ENCODE peak calls at places on chromosomes 11 and 22, in five cellular contexts. A is neural progenitor cell, Z is prostate gland, L is heart left ventricle, E is dorsolateral prefrontal cortex. R is an unnamed sample.

GRCh38 chr11:44852159-44852707 is 98.5 kb downstream of the TP53I11 start:
- DNase-seq in A (no peak), Z (no peak), L (no peak), E (no peak), R (no peak)

GRCh38 chr11:125273519-125274000 is 109.0 kb downstream of the PKNOX2 start:
- DNase-seq in A (no peak), Z (no peak), L (no peak), E (no peak), R (no peak)

GRCh38 chr11:105719073-105719846 is 109.4 kb downstream of the GRIA4 start:
- DNase-seq in A (no peak), Z (no peak), L (no peak), E (no peak), R (no peak)

GRCh38 chr22:23685205-23685784 is 5.5 kb upstream of the RGL4 start:
- DNase-seq in A (no peak), Z (no peak), L (no peak), E (peak; percentile 9), R (no peak)

GRCh38 chr11:75268626-75269366 is 28.2 kb downstream of the TPBGL start:
- DNase-seq in A (no peak), Z (no peak), L (no peak), E (peak; percentile 31), R (no peak)

GRCh38 chr22:46085831-46086576 is 64.3 kb upstream of the PPARA start:
- DNase-seq in A (no peak), Z (peak; percentile 81), L (peak; percentile 72), E (no peak), R (peak; percentile 68)

GRCh38 chr11:107457205-107457557 is 444 bp downstream of the CWF19L2 start:
- DNase-seq in A (peak; percentile 54), Z (no peak), L (no peak), E (no peak), R (no peak)

GRCh38 chr11:58530236-58530635 is 22.3 kb upstream of the OR5B21 start:
- DNase-seq in A (no peak), Z (no peak), L (no peak), E (no peak), R (no peak)

GRCh38 chr11:113104390-113105251 is 143.4 kb downstream of the NCAM1 start:
- DNase-seq in A (peak; percentile 52), Z (no peak), L (no peak), E (no peak), R (no peak)

GRCh38 chr11:121451178-121451981 is 734 bp upstream of the SORL1 start:
- DNase-seq in A (no peak), Z (peak; percentile 69), L (no peak), E (no peak), R (no peak)

GRCh38 chr11:811446-812245 is 1.9 kb downstream of the RPLP2 start:
- DNase-seq in A (no peak), Z (no peak), L (no peak), E (no peak), R (no peak)

GRCh38 chr11:61065955-61066638 is 36.2 kb upstream of the CD5 start:
- DNase-seq in A (no peak), Z (no peak), L (no peak), E (no peak), R (peak; percentile 2)

GRCh38 chr11:86888164-86888977 is 66.8 kb downstream of the FZD4 start:
- DNase-seq in A (no peak), Z (no peak), L (no peak), E (no peak), R (no peak)

GRCh38 chr11:70805243-70805642 is 406.9 kb downstream of the CTTN start:
- DNase-seq in A (no peak), Z (no peak), L (no peak), E (no peak), R (no peak)

GRCh38 chr11:20276661-20277000 is 86.9 kb upstream of the HTATIP2 start:
- DNase-seq in A (peak; percentile 75), Z (no peak), L (no peak), E (no peak), R (no peak)

GRCh38 chr11:102494216-102494615 is 36.3 kb downstream of the MMP7 start:
- DNase-seq in A (no peak), Z (peak; percentile 40), L (no peak), E (no peak), R (no peak)

GRCh38 chr11:75602916-75603315 is 40.9 kb downstream of the SERPINH1 start:
- DNase-seq in A (no peak), Z (no peak), L (no peak), E (no peak), R (no peak)

GRCh38 chr11:118612378-118612777 is 5.0 kb downstream of the PHLDB1 start:
- DNase-seq in A (peak; percentile 7), Z (no peak), L (peak; percentile 82), E (peak; percentile 26), R (no peak)

GRCh38 chr22:30705710-30706651 is 11.3 kb downstream of the OSBP2 start:
- DNase-seq in A (peak; percentile 25), Z (no peak), L (no peak), E (peak; percentile 69), R (peak; percentile 11)

GRCh38 chr22:45957826-45958225 is 19.1 kb downstream of the WNT7B start:
- DNase-seq in A (no peak), Z (no peak), L (no peak), E (no peak), R (no peak)

GRCh38 chr11:45777127-45777969 is 27.6 kb upstream of the SLC35C1 start:
- DNase-seq in A (no peak), Z (no peak), L (no peak), E (no peak), R (no peak)

GRCh38 chr11:64207247-64208085 is 945 bp downstream of the FERMT3 start:
- DNase-seq in A (peak; percentile 2), Z (no peak), L (peak; percentile 76), E (no peak), R (peak; percentile 41)

GRCh38 chr22:31238057-31238456 is 26.0 kb downstream of the LIMK2 start:
- DNase-seq in A (no peak), Z (no peak), L (no peak), E (no peak), R (no peak)

GRCh38 chr11:92226331-92227232 is 2.0 kb downstream of the FAT3 start:
- DNase-seq in A (peak; percentile 78), Z (no peak), L (no peak), E (peak; percentile 69), R (no peak)

GRCh38 chr22:45876136-45877035 is 100.6 kb downstream of the WNT7B start:
- DNase-seq in A (no peak), Z (no peak), L (no peak), E (peak; percentile 25), R (no peak)

GRCh38 chr22:46549971-46550641 is 12.7 kb upstream of the CELSR1 start:
- DNase-seq in A (no peak), Z (no peak), L (no peak), E (no peak), R (no peak)

GRCh38 chr11:60887531-60887930 is 18.9 kb downstream of the PRPF19 start:
- DNase-seq in A (peak; percentile 70), Z (peak; percentile 38), L (no peak), E (no peak), R (peak; percentile 66)

GRCh38 chr11:44363116-44363515 is 53.2 kb upstream of the ALX4 start:
- DNase-seq in A (no peak), Z (no peak), L (no peak), E (no peak), R (no peak)

GRCh38 chr11:36300651-36301050 is 4.6 kb downstream of the PRR5L start:
- DNase-seq in A (no peak), Z (peak; percentile 40), L (peak; percentile 59), E (peak; percentile 63), R (peak; percentile 83)

DNA sequence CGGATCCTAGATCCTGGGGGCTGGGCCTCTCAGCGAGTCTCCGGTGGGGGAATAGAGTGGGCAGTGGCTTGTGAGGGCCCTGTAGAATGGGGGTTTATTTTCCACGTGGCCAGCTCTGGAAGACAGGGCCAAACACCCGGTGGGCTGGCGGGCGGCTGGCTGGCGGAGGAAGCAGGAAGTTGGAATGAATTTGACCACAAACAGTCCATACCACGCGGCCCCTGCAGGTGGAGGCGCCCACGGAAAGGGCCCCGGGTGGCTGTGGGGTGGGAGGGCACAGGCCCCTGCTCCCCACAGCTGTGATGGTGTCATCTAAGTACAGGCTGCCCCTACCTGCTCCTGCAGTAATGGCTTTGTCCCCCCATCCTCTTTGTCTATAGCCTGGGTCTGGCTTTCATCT is 15.1 kb downstream of the MCAT start:
- DNase-seq in A (no peak), Z (no peak), L (no peak), E (no peak), R (no peak)
- H3K27ac ChIP-seq in A (no peak overlapping the region), Z (peak overlapping the region; percentile 25), L (no peak overlapping the region), E (no peak overlapping the region), R (no peak overlapping the region)

GRCh38 chr11:18144243-18144642 is 11.9 kb downstream of the MRGPRX3 start:
- DNase-seq in A (no peak), Z (no peak), L (no peak), E (no peak), R (no peak)

GRCh38 chr11:18145837-18146236 is 13.5 kb downstream of the MRGPRX3 start:
- DNase-seq in A (no peak), Z (no peak), L (no peak), E (no peak), R (no peak)

GRCh38 chr11:18140145-18140544 is 7.8 kb downstream of the MRGPRX3 start:
- DNase-seq in A (no peak), Z (no peak), L (no peak), E (no peak), R (no peak)

DNA sequence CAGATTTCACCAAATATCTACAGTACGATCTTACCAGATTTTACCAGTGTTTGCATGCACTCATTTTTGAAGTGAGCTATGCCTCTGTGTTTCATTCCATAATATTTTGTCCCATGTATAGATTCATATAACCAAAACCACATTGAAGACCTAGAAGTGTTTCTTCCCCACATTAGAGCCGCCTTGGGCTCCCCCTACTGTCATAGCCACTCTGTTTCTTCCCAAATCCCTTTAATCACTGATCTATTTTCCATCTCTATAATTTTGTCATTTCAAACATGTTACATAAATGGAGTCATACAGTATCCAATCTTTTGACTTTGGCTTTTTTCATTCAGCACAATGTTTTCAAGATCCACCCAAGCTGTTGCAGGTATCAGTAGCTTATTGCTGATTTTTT is 12.7 kb downstream of the MRGPRX3 start:
- DNase-seq in A (no peak), Z (no peak), L (no peak), E (no peak), R (no peak)
- TF ChIP-seq CTCF in A (peak; percentile 51), Z (no peak), L (no peak), E (no peak), R (no peak)

GRCh38 chr11:46800177-46800576 is 45.9 kb downstream of the CKAP5 start:
- DNase-seq in A (no peak), Z (no peak), L (no peak), E (no peak), R (no peak)
- H3K27ac ChIP-seq in A (no peak overlapping the region), Z (no peak overlapping the region), L (peak overlapping the region; percentile 46), E (no peak overlapping the region), R (no peak overlapping the region)

DNA sequence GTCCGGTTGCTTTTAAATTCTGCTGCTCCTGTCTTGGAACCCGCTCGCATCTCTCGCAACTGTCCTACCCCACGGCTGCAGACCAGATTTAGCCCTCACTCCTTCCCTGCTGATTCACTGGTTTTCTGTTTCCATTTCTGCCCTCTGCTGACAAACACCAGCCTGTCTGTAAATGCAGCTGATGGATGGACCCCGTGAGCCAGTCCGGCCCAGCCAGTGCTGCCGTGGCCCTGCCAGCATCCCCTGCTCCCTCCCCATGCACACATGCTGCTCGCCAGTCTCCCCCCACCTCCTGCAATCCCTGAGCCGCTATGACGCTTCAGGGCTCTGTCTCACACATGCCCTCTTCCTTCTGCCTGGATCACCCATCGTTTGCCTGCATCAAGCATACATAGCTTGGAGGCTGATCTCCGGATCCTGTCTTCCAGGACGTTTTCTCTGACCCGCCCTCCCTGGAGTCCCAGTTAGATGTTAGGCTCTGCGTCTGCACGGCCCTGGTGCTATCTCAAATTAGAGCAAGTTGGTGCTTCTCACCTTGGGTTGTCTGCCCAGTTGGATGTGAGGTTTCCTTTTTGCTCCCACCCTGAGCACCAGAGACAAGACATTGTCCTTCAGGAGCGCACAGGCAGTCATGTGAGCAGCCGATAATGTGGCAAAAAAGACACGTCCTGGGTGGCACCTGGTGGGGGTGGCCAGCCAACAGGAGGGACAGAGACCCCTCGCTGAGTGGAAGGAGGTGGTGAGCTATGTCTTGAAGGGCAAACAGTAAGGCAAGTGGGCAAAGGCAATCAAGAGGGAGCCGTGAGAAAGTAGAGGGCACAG is 4.3 kb upstream of the ACR start:
- DNase-seq in A (peak; percentile 17), Z (no peak), L (peak; percentile 6), E (peak; percentile 78), R (no peak)
- TF ChIP-seq CTCF in A (no peak), Z (no peak), L (no peak), E (peak; percentile 49), R (no peak)

R was measured in body of pancreas.